ENCODE peak calls at places on chromosome 20, in five cellular contexts. One of them, this sample, is unnamed.

GRCh38 chr20:42652261-42652660 is 537.4 kb downstream of the PTPRT start:
- DNase-seq in heart right ventricle: no peak
- DNase-seq in hepatocyte: peak
- DNase-seq in ovary: no peak
- DNase-seq in GM12865: no peak
- DNase-seq in this sample: no peak

GRCh38 chr20:47235853-47236638 is 120.5 kb downstream of the ZMYND8 start:
- DNase-seq in ovary: no peak
- DNase-seq in heart right ventricle: no peak
- DNase-seq in GM12865: no peak
- DNase-seq in hepatocyte: no peak
- DNase-seq in this sample: no peak

GRCh38 chr20:48066256-48066655 is 281.0 kb upstream of the SULF2 start:
- DNase-seq in GM12865: no peak
- DNase-seq in hepatocyte: no peak
- DNase-seq in ovary: no peak
- DNase-seq in heart right ventricle: no peak
- DNase-seq in this sample: peak

GRCh38 chr20:37356961-37357371 is 11.0 kb downstream of the SRC start:
- DNase-seq in GM12865: no peak
- DNase-seq in ovary: no peak
- DNase-seq in heart right ventricle: no peak
- DNase-seq in hepatocyte: no peak
- DNase-seq in this sample: no peak

GRCh38 chr20:57072184-57072583 is 194.3 kb downstream of the BMP7 start:
- DNase-seq in heart right ventricle: no peak
- DNase-seq in ovary: no peak
- DNase-seq in GM12865: no peak
- DNase-seq in hepatocyte: no peak
- DNase-seq in this sample: no peak

GRCh38 chr20:58131581-58132142 is 96.8 kb downstream of the ANKRD60 start:
- DNase-seq in hepatocyte: no peak
- DNase-seq in GM12865: no peak
- DNase-seq in ovary: no peak
- DNase-seq in heart right ventricle: no peak
- DNase-seq in this sample: peak

GRCh38 chr20:24646331-24646730 is 176.9 kb downstream of the SYNDIG1 start:
- DNase-seq in ovary: no peak
- DNase-seq in GM12865: no peak
- DNase-seq in heart right ventricle: no peak
- DNase-seq in hepatocyte: no peak
- DNase-seq in this sample: no peak

GRCh38 chr20:13098720-13099355 is 90.1 kb downstream of the SPTLC3 start:
- DNase-seq in ovary: no peak
- DNase-seq in GM12865: no peak
- DNase-seq in hepatocyte: no peak
- DNase-seq in heart right ventricle: no peak
- DNase-seq in this sample: no peak

GRCh38 chr20:48406462-48407235 is 421.1 kb downstream of the PREX1 start:
- DNase-seq in GM12865: peak
- DNase-seq in ovary: no peak
- DNase-seq in hepatocyte: no peak
- DNase-seq in heart right ventricle: no peak
- DNase-seq in this sample: peak

GRCh38 chr20:58511364-58511763 is 3.8 kb downstream of the APCDD1L start:
- DNase-seq in heart right ventricle: no peak
- DNase-seq in hepatocyte: peak
- DNase-seq in GM12865: no peak
- DNase-seq in ovary: no peak
- DNase-seq in this sample: no peak

GRCh38 chr20:10537850-10538480 is 102.9 kb downstream of the SLX4IP start:
- DNase-seq in GM12865: no peak
- DNase-seq in ovary: no peak
- DNase-seq in heart right ventricle: no peak
- DNase-seq in hepatocyte: no peak
- DNase-seq in this sample: no peak

GRCh38 chr20:348972-349841 is 2.3 kb downstream of the NRSN2 start:
- DNase-seq in heart right ventricle: no peak
- DNase-seq in hepatocyte: no peak
- DNase-seq in ovary: peak
- DNase-seq in GM12865: no peak
- DNase-seq in this sample: no peak
- H3K4me3 ChIP-seq in heart right ventricle: no peak
- H3K4me3 ChIP-seq in hepatocyte: peak
- H3K4me3 ChIP-seq in ovary: no peak
- H3K4me3 ChIP-seq in GM12865: no peak
- H3K4me3 ChIP-seq in this sample: no peak

GRCh38 chr20:35511814-35512420 is 17.5 kb downstream of the C20orf173 start:
- DNase-seq in hepatocyte: peak
- DNase-seq in ovary: no peak
- DNase-seq in heart right ventricle: no peak
- DNase-seq in GM12865: no peak
- DNase-seq in this sample: peak
- TF ChIP-seq CTCF in hepatocyte: peak
- TF ChIP-seq CTCF in ovary: peak
- TF ChIP-seq CTCF in heart right ventricle: peak
- TF ChIP-seq CTCF in GM12865: peak
- TF ChIP-seq CTCF in this sample: peak

GRCh38 chr20:33684533-33685327 is 1.5 kb downstream of the E2F1 start:
- DNase-seq in ovary: peak
- DNase-seq in heart right ventricle: no peak
- DNase-seq in hepatocyte: no peak
- DNase-seq in GM12865: peak
- DNase-seq in this sample: no peak
- H3K4me3 ChIP-seq in ovary: no peak
- H3K4me3 ChIP-seq in heart right ventricle: no peak
- H3K4me3 ChIP-seq in hepatocyte: no peak
- H3K4me3 ChIP-seq in GM12865: peak
- H3K4me3 ChIP-seq in this sample: peak

GRCh38 chr20:50745634-50746137 is 14.3 kb downstream of the PARD6B start:
- DNase-seq in ovary: no peak
- DNase-seq in GM12865: no peak
- DNase-seq in heart right ventricle: no peak
- DNase-seq in hepatocyte: no peak
- DNase-seq in this sample: no peak

GRCh38 chr20:50747275-50747674 is 15.9 kb downstream of the PARD6B start:
- DNase-seq in ovary: no peak
- DNase-seq in heart right ventricle: no peak
- DNase-seq in hepatocyte: no peak
- DNase-seq in GM12865: no peak
- DNase-seq in this sample: no peak

GRCh38 chr20:50743087-50743486 is 11.7 kb downstream of the PARD6B start:
- DNase-seq in hepatocyte: no peak
- DNase-seq in ovary: no peak
- DNase-seq in GM12865: no peak
- DNase-seq in heart right ventricle: no peak
- DNase-seq in this sample: no peak

GRCh38 chr20:50746138-50746940 is 15.0 kb downstream of the PARD6B start:
- DNase-seq in GM12865: no peak
- DNase-seq in hepatocyte: peak
- DNase-seq in ovary: no peak
- DNase-seq in heart right ventricle: no peak
- DNase-seq in this sample: no peak

GRCh38 chr20:50744143-50744792 is 12.9 kb downstream of the PARD6B start:
- DNase-seq in GM12865: no peak
- DNase-seq in heart right ventricle: peak
- DNase-seq in hepatocyte: peak
- DNase-seq in ovary: peak
- DNase-seq in this sample: peak
- TF ChIP-seq CTCF in GM12865: no peak
- TF ChIP-seq CTCF in heart right ventricle: peak
- TF ChIP-seq CTCF in hepatocyte: peak
- TF ChIP-seq CTCF in ovary: peak
- TF ChIP-seq CTCF in this sample: peak

GRCh38 chr20:18133962-18134361 is 3.7 kb upstream of the KAT14 start:
- DNase-seq in hepatocyte: no peak
- DNase-seq in GM12865: no peak
- DNase-seq in heart right ventricle: no peak
- DNase-seq in ovary: no peak
- DNase-seq in this sample: no peak

GRCh38 chr20:18138639-18139583 is 1.2 kb downstream of the KAT14 start:
- DNase-seq in heart right ventricle: no peak
- DNase-seq in ovary: no peak
- DNase-seq in hepatocyte: peak
- DNase-seq in GM12865: no peak
- DNase-seq in this sample: no peak

GRCh38 chr20:18139832-18140231 is 2.2 kb downstream of the KAT14 start:
- DNase-seq in ovary: no peak
- DNase-seq in hepatocyte: no peak
- DNase-seq in GM12865: no peak
- DNase-seq in heart right ventricle: no peak
- DNase-seq in this sample: no peak

GRCh38 chr20:18138266-18138582 is 561 bp downstream of the KAT14 start:
- DNase-seq in ovary: no peak
- DNase-seq in hepatocyte: no peak
- DNase-seq in heart right ventricle: no peak
- DNase-seq in GM12865: no peak
- DNase-seq in this sample: no peak

DNA sequence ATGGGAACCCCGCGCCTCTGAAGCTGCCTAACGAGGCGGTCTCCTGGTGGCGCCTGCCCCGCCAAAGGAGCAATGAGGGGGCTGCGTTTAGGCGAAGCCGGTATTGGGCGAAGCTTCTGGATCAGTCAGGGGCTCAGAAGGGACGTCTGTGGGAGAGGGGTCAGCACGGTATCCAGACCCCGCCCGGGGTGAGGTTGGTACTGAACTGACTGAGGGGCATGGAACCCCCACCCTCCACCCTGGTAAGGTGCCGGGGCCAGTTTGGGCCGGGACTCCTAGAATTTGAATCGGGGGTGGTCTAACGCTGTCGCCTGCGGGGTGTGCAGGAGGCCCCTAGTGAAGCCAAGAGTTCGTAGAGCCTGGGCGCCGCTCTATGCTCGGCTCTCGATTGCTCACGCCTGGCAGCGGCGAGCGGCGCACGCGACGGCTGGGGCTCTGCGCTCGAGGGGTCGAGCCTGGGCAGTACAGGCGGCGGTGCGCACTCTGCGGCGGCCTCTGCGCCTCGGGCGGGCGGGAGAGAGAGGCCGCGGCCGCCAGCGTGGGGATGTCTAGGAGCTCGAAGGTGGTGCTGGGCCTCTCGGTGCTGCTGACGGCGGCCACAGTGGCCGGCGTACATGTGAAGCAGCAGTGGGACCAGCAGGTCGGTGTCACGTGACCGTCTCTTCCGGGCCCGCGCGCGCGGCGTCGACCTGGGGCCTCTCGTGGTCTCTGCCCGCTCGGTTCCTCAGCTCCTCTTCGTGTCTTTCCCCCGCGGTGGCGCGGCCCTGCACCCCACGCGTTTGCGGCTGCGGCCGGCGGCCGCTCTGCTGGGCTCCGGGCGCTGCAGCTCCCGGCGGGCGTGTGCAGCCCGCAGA is at the start of the genes KAT14 and PET117:
- DNase-seq in hepatocyte: peak
- DNase-seq in GM12865: peak
- DNase-seq in ovary: peak
- DNase-seq in heart right ventricle: peak
- DNase-seq in this sample: peak
- H3K4me3 ChIP-seq in hepatocyte: peak
- H3K4me3 ChIP-seq in GM12865: peak
- H3K4me3 ChIP-seq in ovary: peak
- H3K4me3 ChIP-seq in heart right ventricle: peak
- H3K4me3 ChIP-seq in this sample: peak

DNA sequence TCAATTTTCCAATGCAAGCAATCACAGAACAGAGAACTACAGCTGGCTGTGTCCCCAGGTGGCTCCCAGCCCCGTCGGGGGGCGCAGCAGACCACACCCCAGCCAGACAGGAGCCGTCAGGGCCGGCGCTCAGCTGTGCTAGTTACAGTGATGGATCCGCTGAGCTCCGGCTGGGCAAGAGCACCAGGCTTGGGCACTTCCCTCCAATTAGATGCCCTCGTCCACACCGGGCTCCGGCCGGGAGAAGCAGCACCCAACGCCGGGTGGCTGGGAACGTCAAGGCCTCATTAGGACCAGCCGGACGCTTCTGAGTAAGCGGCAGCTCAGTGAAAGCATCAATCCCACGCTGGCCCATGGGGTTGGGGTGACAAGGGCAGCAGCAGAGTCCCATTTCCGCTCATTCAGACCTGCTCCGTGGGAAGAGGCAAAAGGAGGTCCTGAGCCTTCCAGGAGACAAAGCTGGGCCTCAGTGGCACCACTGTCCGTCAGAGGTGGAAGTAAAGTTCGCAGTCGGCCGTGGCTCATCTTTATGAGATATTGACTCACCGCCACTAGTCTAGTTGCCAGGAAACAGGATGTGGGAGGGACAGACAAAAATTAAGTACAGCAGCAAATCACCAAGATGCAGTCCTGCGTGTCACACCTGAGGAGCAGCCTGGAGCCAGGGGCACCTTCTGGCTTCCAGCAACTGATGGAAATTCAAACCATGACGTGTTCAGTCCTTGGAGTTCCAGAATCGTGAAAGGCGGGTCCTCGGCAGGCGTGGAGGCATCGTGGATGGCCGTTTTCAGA is 164.1 kb downstream of the TAF4 start:
- DNase-seq in hepatocyte: no peak
- DNase-seq in heart right ventricle: peak
- DNase-seq in ovary: no peak
- DNase-seq in GM12865: no peak
- DNase-seq in this sample: no peak
- TF ChIP-seq CTCF in hepatocyte: no peak
- TF ChIP-seq CTCF in heart right ventricle: no peak
- TF ChIP-seq CTCF in ovary: no peak
- TF ChIP-seq CTCF in GM12865: no peak
- TF ChIP-seq CTCF in this sample: no peak

GRCh38 chr20:44268802-44269201 is 21.7 kb downstream of the GDAP1L1 start:
- DNase-seq in heart right ventricle: no peak
- DNase-seq in ovary: no peak
- DNase-seq in hepatocyte: no peak
- DNase-seq in GM12865: no peak
- DNase-seq in this sample: no peak

GRCh38 chr20:44274303-44275017 is 27.4 kb downstream of the GDAP1L1 start:
- DNase-seq in GM12865: no peak
- DNase-seq in heart right ventricle: no peak
- DNase-seq in hepatocyte: no peak
- DNase-seq in ovary: no peak
- DNase-seq in this sample: no peak

GRCh38 chr20:44271915-44272663 is 25.0 kb downstream of the GDAP1L1 start:
- DNase-seq in heart right ventricle: no peak
- DNase-seq in hepatocyte: no peak
- DNase-seq in ovary: no peak
- DNase-seq in GM12865: no peak
- DNase-seq in this sample: no peak

GRCh38 chr20:44279228-44279627 is 31.8 kb downstream of the FITM2 start:
- DNase-seq in ovary: peak
- DNase-seq in hepatocyte: no peak
- DNase-seq in GM12865: peak
- DNase-seq in heart right ventricle: no peak
- DNase-seq in this sample: no peak

GRCh38 chr20:44273231-44274215 is 26.4 kb downstream of the GDAP1L1 start:
- DNase-seq in ovary: no peak
- DNase-seq in heart right ventricle: no peak
- DNase-seq in GM12865: peak
- DNase-seq in hepatocyte: no peak
- DNase-seq in this sample: no peak
- H3K4me3 ChIP-seq in ovary: no peak
- H3K4me3 ChIP-seq in heart right ventricle: no peak
- H3K4me3 ChIP-seq in GM12865: no peak
- H3K4me3 ChIP-seq in hepatocyte: no peak
- H3K4me3 ChIP-seq in this sample: no peak

GRCh38 chr20:31720486-31721407 is 1.9 kb downstream of the BCL2L1 start:
- DNase-seq in hepatocyte: peak
- DNase-seq in heart right ventricle: no peak
- DNase-seq in ovary: no peak
- DNase-seq in GM12865: peak
- DNase-seq in this sample: no peak
- TF ChIP-seq CTCF in hepatocyte: no peak
- TF ChIP-seq CTCF in heart right ventricle: peak
- TF ChIP-seq CTCF in ovary: no peak
- TF ChIP-seq CTCF in GM12865: peak
- TF ChIP-seq CTCF in this sample: no peak

This sample was measured in HFF-Myc.